ENCODE peak calls at places on chromosomes 13 and 19, in six cellular contexts. H is colonic mucosa, B is PC-3, N is RWPE1, D is A549, O is uterus. F is an unnamed sample.
A peak's percentile ranks its signal among the peaks of the same experiment; 100 is the strongest.

GRCh38 chr19:1274081-1274851 is 1.1 kb upstream of the FAM174C start:
- DNase-seq in H (no peak), B (no peak), N (no peak), D (no peak), O (peak; percentile 50), F (no peak)

GRCh38 chr13:100523437-100523836 is 65.2 kb downstream of the GGACT start:
- DNase-seq in H (no peak), B (no peak), N (no peak), D (no peak), O (no peak), F (no peak)

GRCh38 chr19:49713236-49713845 is 22.4 kb downstream of the CPT1C start:
- DNase-seq in H (no peak), B (peak; percentile 86), N (peak; percentile 21), D (no peak), O (no peak), F (no peak)

GRCh38 chr13:46386996-46387851 is at the start of gene RUBCNL:
- DNase-seq in H (peak; percentile 81), B (peak; percentile 63), N (peak; percentile 75), D (peak; percentile 29), O (no peak), F (peak; percentile 40)

GRCh38 chr13:97629601-97630272 is 195.8 kb downstream of the RAP2A start:
- DNase-seq in H (no peak), B (no peak), N (no peak), D (no peak), O (no peak), F (no peak)

GRCh38 chr19:31421856-31422255 is 72.6 kb upstream of the TSHZ3 start:
- DNase-seq in H (no peak), B (no peak), N (no peak), D (no peak), O (no peak), F (no peak)

GRCh38 chr13:102003848-102004570 is 397.8 kb downstream of the FGF14 start:
- DNase-seq in H (no peak), B (no peak), N (no peak), D (no peak), O (no peak), F (no peak)

GRCh38 chr19:1113986-1114483 is 10.2 kb downstream of the GPX4 start:
- DNase-seq in H (no peak), B (no peak), N (no peak), D (no peak), O (no peak), F (no peak)

GRCh38 chr13:51330741-51331140 is 8.8 kb upstream of the SERPINE3 start:
- DNase-seq in H (no peak), B (no peak), N (no peak), D (no peak), O (no peak), F (no peak)

GRCh38 chr13:23579886-23580706 is 9.9 kb downstream of the TNFRSF19 start:
- DNase-seq in H (no peak), B (peak; percentile 24), N (no peak), D (no peak), O (no peak), F (no peak)

GRCh38 chr13:31982540-31982939 is 49.0 kb upstream of the FRY start:
- DNase-seq in H (peak; percentile 54), B (peak; percentile 89), N (peak; percentile 64), D (peak; percentile 76), O (no peak), F (no peak)

GRCh38 chr19:677201-677600 is 1.0 kb downstream of the FSTL3 start:
- DNase-seq in H (peak; percentile 57), B (peak; percentile 70), N (peak; percentile 85), D (peak; percentile 86), O (peak; percentile 86), F (no peak)

GRCh38 chr13:98910501-98910951 is 67.3 kb downstream of the DOCK9 start:
- DNase-seq in H (no peak), B (peak; percentile 75), N (peak; percentile 71), D (peak; percentile 44), O (peak; percentile 34), F (no peak)

GRCh38 chr13:22278336-22278929 is 607.6 kb downstream of the FGF9 start:
- DNase-seq in H (peak; percentile 66), B (peak; percentile 44), N (peak; percentile 2), D (peak; percentile 11), O (peak; percentile 28), F (no peak)

GRCh38 chr13:106415971-106416370 is 119.5 kb downstream of the EFNB2 start:
- DNase-seq in H (no peak), B (no peak), N (no peak), D (no peak), O (no peak), F (no peak)

GRCh38 chr13:26424181-26424580 is 133.3 kb upstream of the WASF3 start:
- DNase-seq in H (no peak), B (no peak), N (no peak), D (no peak), O (no peak), F (no peak)

GRCh38 chr13:33152389-33152788 is 133.2 kb downstream of the STARD13 start:
- DNase-seq in H (no peak), B (no peak), N (no peak), D (no peak), O (no peak), F (no peak)

GRCh38 chr13:104140557-104140956 is 1074.3 kb upstream of the SLC10A2 start:
- DNase-seq in H (no peak), B (peak; percentile 55), N (no peak), D (no peak), O (no peak), F (no peak)

GRCh38 chr13:101218484-101218883 is 197.8 kb downstream of the NALCN start:
- DNase-seq in H (no peak), B (peak; percentile 6), N (no peak), D (no peak), O (no peak), F (no peak)

GRCh38 chr19:43723588-43723987 is 7.7 kb downstream of the IRGC start:
- DNase-seq in H (no peak), B (peak; percentile 10), N (no peak), D (peak; percentile 46), O (no peak), F (no peak)

GRCh38 chr13:24630851-24631341 is 49.3 kb upstream of the ATP12A start:
- DNase-seq in H (no peak), B (peak; percentile 28), N (peak; percentile 59), D (no peak), O (no peak), F (no peak)

GRCh38 chr19:16226184-16226591 is 28.5 kb downstream of the AP1M1 start:
- DNase-seq in H (no peak), B (no peak), N (no peak), D (no peak), O (no peak), F (no peak)

GRCh38 chr19:58054792-58055482 is 4.1 kb upstream of the ZNF135 start:
- DNase-seq in H (no peak), B (no peak), N (no peak), D (no peak), O (peak; percentile 34), F (peak; percentile 39)

GRCh38 chr13:100100115-100100879 is 11.4 kb downstream of the PCCA start:
- DNase-seq in H (peak; percentile 65), B (peak; percentile 10), N (peak; percentile 67), D (peak; percentile 31), O (peak; percentile 44), F (peak; percentile 36)

GRCh38 chr19:13066231-13066630 is 36.4 kb downstream of the LYL1 start:
- DNase-seq in H (no peak), B (no peak), N (no peak), D (no peak), O (no peak), F (no peak)
- H3K27ac ChIP-seq in H (no peak overlapping the region), B (no peak overlapping the region), N (peak overlapping the region; percentile 44), D (no peak overlapping the region), O (peak overlapping the region; percentile 100), F (peak overlapping the region; percentile 99)

GRCh38 chr19:19429361-19429760 is 23.9 kb downstream of the GATAD2A start:
- DNase-seq in H (no peak), B (no peak), N (no peak), D (no peak), O (no peak), F (no peak)

GRCh38 chr19:19427935-19428334 is 22.5 kb downstream of the GATAD2A start:
- DNase-seq in H (no peak), B (no peak), N (no peak), D (no peak), O (no peak), F (no peak)

GRCh38 chr19:19427302-19427701 is 21.8 kb downstream of the GATAD2A start:
- DNase-seq in H (no peak), B (no peak), N (no peak), D (no peak), O (no peak), F (no peak)

GRCh38 chr19:19426799-19427198 is 21.3 kb downstream of the GATAD2A start:
- DNase-seq in H (no peak), B (no peak), N (no peak), D (no peak), O (no peak), F (no peak)

GRCh38 chr19:19428746-19429145 is 23.3 kb downstream of the GATAD2A start:
- DNase-seq in H (no peak), B (no peak), N (no peak), D (no peak), O (no peak), F (no peak)
- H3K27ac ChIP-seq in H (no peak overlapping the region), B (no peak overlapping the region), N (peak overlapping the region; percentile 22), D (no peak overlapping the region), O (no peak overlapping the region), F (no peak overlapping the region)

GRCh38 chr19:18699403-18700054 is 16.0 kb downstream of the CRTC1 start:
- DNase-seq in H (peak; percentile 40), B (peak; percentile 31), N (no peak), D (no peak), O (no peak), F (no peak)

GRCh38 chr19:18700501-18701249 is 17.2 kb downstream of the CRTC1 start:
- DNase-seq in H (peak; percentile 58), B (peak; percentile 75), N (peak; percentile 77), D (no peak), O (peak; percentile 74), F (no peak)

GRCh38 chr19:18704054-18704453 is 20.6 kb downstream of the CRTC1 start:
- DNase-seq in H (no peak), B (no peak), N (no peak), D (no peak), O (no peak), F (no peak)

GRCh38 chr19:18698321-18699167 is 15.1 kb downstream of the CRTC1 start:
- DNase-seq in H (no peak), B (peak; percentile 30), N (no peak), D (no peak), O (no peak), F (no peak)

DNA sequence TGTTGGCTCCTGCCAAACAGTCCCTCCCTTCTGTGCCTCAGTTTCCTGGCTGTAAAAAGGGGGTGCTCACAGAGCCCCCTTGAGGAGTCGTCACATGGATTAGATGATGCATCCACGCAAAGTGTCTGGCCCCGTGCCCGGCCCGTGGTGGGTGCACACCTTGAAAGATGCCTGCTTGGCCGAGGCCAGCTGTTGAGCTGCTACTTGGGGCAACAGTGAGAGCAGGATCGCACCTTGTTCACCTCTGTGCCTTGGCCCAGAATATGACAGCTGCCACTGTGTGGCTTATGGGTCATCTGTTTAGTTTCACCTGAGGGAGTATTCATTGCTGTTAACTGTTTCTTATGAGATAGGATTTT is 17.7 kb downstream of the CRTC1 start:
- DNase-seq in H (no peak), B (peak; percentile 15), N (no peak), D (no peak), O (no peak), F (no peak)
- H3K27ac ChIP-seq in H (no peak overlapping the region), B (no peak overlapping the region), N (peak overlapping the region; percentile 90), D (no peak overlapping the region), O (peak overlapping the region; percentile 78), F (no peak overlapping the region)

GRCh38 chr13:109651854-109652253 is 134.5 kb downstream of the IRS2 start:
- DNase-seq in H (no peak), B (no peak), N (no peak), D (no peak), O (no peak), F (no peak)
- H3K27ac ChIP-seq in H (no peak overlapping the region), B (no peak overlapping the region), N (no peak overlapping the region), D (no peak overlapping the region), O (no peak overlapping the region), F (no peak overlapping the region)